ENCODE peak calls at places on chromosomes 1 and 21, in nine cellular contexts. One of them, this sample, is unnamed.

GRCh38 chr1:245671966-245672767 is 517.4 kb downstream of the KIF26B start:
- DNase-seq in adrenal gland: no peak
- DNase-seq in IMR-90: no peak
- DNase-seq in sigmoid colon: no peak
- DNase-seq in tibial nerve: no peak
- DNase-seq in ovary: no peak
- DNase-seq in CD8-positive, alpha-beta T cell: no peak
- DNase-seq in AG04450: no peak
- DNase-seq in stomach: peak
- DNase-seq in this sample: no peak

GRCh38 chr1:157992813-157993178 is 649 bp upstream of the KIRREL1 start:
- DNase-seq in adrenal gland: no peak
- DNase-seq in IMR-90: no peak
- DNase-seq in sigmoid colon: no peak
- DNase-seq in tibial nerve: peak
- DNase-seq in ovary: no peak
- DNase-seq in CD8-positive, alpha-beta T cell: no peak
- DNase-seq in AG04450: no peak
- DNase-seq in stomach: no peak
- DNase-seq in this sample: no peak

GRCh38 chr21:33396966-33397365 is 6.2 kb upstream of the IFNGR2 start:
- DNase-seq in adrenal gland: no peak
- DNase-seq in IMR-90: peak
- DNase-seq in sigmoid colon: no peak
- DNase-seq in tibial nerve: no peak
- DNase-seq in ovary: no peak
- DNase-seq in CD8-positive, alpha-beta T cell: no peak
- DNase-seq in AG04450: no peak
- DNase-seq in stomach: no peak
- DNase-seq in this sample: peak

GRCh38 chr1:39272027-39272790 is 67.7 kb downstream of the MACF1 start:
- DNase-seq in adrenal gland: no peak
- DNase-seq in IMR-90: peak
- DNase-seq in sigmoid colon: no peak
- DNase-seq in tibial nerve: no peak
- DNase-seq in ovary: peak
- DNase-seq in CD8-positive, alpha-beta T cell: no peak
- DNase-seq in AG04450: peak
- DNase-seq in stomach: no peak
- DNase-seq in this sample: no peak

GRCh38 chr1:165288301-165289120 is 68.0 kb downstream of the LMX1A start:
- DNase-seq in adrenal gland: no peak
- DNase-seq in IMR-90: no peak
- DNase-seq in sigmoid colon: no peak
- DNase-seq in tibial nerve: no peak
- DNase-seq in ovary: no peak
- DNase-seq in CD8-positive, alpha-beta T cell: no peak
- DNase-seq in AG04450: no peak
- DNase-seq in stomach: no peak
- DNase-seq in this sample: no peak

GRCh38 chr21:35565204-35565611 is 495.1 kb downstream of the SETD4 start:
- DNase-seq in adrenal gland: peak
- DNase-seq in IMR-90: peak
- DNase-seq in sigmoid colon: no peak
- DNase-seq in tibial nerve: peak
- DNase-seq in ovary: peak
- DNase-seq in CD8-positive, alpha-beta T cell: no peak
- DNase-seq in AG04450: no peak
- DNase-seq in stomach: peak
- DNase-seq in this sample: peak

GRCh38 chr21:38377165-38378093 is 120.6 kb downstream of the KCNJ15 start:
- DNase-seq in adrenal gland: no peak
- DNase-seq in IMR-90: no peak
- DNase-seq in sigmoid colon: no peak
- DNase-seq in tibial nerve: no peak
- DNase-seq in ovary: no peak
- DNase-seq in CD8-positive, alpha-beta T cell: no peak
- DNase-seq in AG04450: no peak
- DNase-seq in stomach: no peak
- DNase-seq in this sample: no peak

GRCh38 chr1:239308701-239309333 is 77.6 kb upstream of the CHRM3 start:
- DNase-seq in adrenal gland: no peak
- DNase-seq in IMR-90: no peak
- DNase-seq in sigmoid colon: no peak
- DNase-seq in tibial nerve: no peak
- DNase-seq in ovary: peak
- DNase-seq in CD8-positive, alpha-beta T cell: no peak
- DNase-seq in AG04450: no peak
- DNase-seq in stomach: peak
- DNase-seq in this sample: no peak

GRCh38 chr1:101496109-101496508 is 259.3 kb downstream of the S1PR1 start:
- DNase-seq in adrenal gland: no peak
- DNase-seq in IMR-90: no peak
- DNase-seq in sigmoid colon: no peak
- DNase-seq in tibial nerve: no peak
- DNase-seq in ovary: no peak
- DNase-seq in CD8-positive, alpha-beta T cell: no peak
- DNase-seq in AG04450: no peak
- DNase-seq in stomach: no peak
- DNase-seq in this sample: no peak

GRCh38 chr1:161082996-161083742 is 6.2 kb downstream of the NECTIN4 start:
- DNase-seq in adrenal gland: peak
- DNase-seq in IMR-90: peak
- DNase-seq in sigmoid colon: peak
- DNase-seq in tibial nerve: peak
- DNase-seq in ovary: no peak
- DNase-seq in CD8-positive, alpha-beta T cell: no peak
- DNase-seq in AG04450: peak
- DNase-seq in stomach: peak
- DNase-seq in this sample: peak

GRCh38 chr1:4711191-4711915 is 56.9 kb downstream of the AJAP1 start:
- DNase-seq in adrenal gland: no peak
- DNase-seq in IMR-90: no peak
- DNase-seq in sigmoid colon: no peak
- DNase-seq in tibial nerve: no peak
- DNase-seq in ovary: no peak
- DNase-seq in CD8-positive, alpha-beta T cell: no peak
- DNase-seq in AG04450: no peak
- DNase-seq in stomach: no peak
- DNase-seq in this sample: no peak

GRCh38 chr1:18769140-18769539 is 90.3 kb downstream of the TAS1R2 start:
- DNase-seq in adrenal gland: no peak
- DNase-seq in IMR-90: no peak
- DNase-seq in sigmoid colon: no peak
- DNase-seq in tibial nerve: no peak
- DNase-seq in ovary: no peak
- DNase-seq in CD8-positive, alpha-beta T cell: no peak
- DNase-seq in AG04450: no peak
- DNase-seq in stomach: no peak
- DNase-seq in this sample: no peak

GRCh38 chr1:36115200-36115669 is 9.8 kb downstream of the COL8A2 start:
- DNase-seq in adrenal gland: no peak
- DNase-seq in IMR-90: peak
- DNase-seq in sigmoid colon: no peak
- DNase-seq in tibial nerve: no peak
- DNase-seq in ovary: no peak
- DNase-seq in CD8-positive, alpha-beta T cell: no peak
- DNase-seq in AG04450: no peak
- DNase-seq in stomach: peak
- DNase-seq in this sample: no peak

GRCh38 chr1:23475641-23476040 is 8.3 kb downstream of the ASAP3 start:
- DNase-seq in adrenal gland: no peak
- DNase-seq in IMR-90: no peak
- DNase-seq in sigmoid colon: no peak
- DNase-seq in tibial nerve: no peak
- DNase-seq in ovary: no peak
- DNase-seq in CD8-positive, alpha-beta T cell: no peak
- DNase-seq in AG04450: no peak
- DNase-seq in stomach: no peak
- DNase-seq in this sample: no peak

GRCh38 chr1:44924835-44925464 is 61.4 kb downstream of the EIF2B3 start:
- DNase-seq in adrenal gland: no peak
- DNase-seq in IMR-90: peak
- DNase-seq in sigmoid colon: no peak
- DNase-seq in tibial nerve: no peak
- DNase-seq in ovary: no peak
- DNase-seq in CD8-positive, alpha-beta T cell: no peak
- DNase-seq in AG04450: peak
- DNase-seq in stomach: no peak
- DNase-seq in this sample: no peak

GRCh38 chr21:45977396-45977795 is 4.2 kb upstream of the COL6A1 start:
- DNase-seq in adrenal gland: no peak
- DNase-seq in IMR-90: no peak
- DNase-seq in sigmoid colon: peak
- DNase-seq in tibial nerve: no peak
- DNase-seq in ovary: peak
- DNase-seq in CD8-positive, alpha-beta T cell: no peak
- DNase-seq in AG04450: no peak
- DNase-seq in stomach: peak
- DNase-seq in this sample: peak

GRCh38 chr21:30268608-30269197 is 14.0 kb downstream of the KRTAP24-1 start:
- DNase-seq in adrenal gland: no peak
- DNase-seq in IMR-90: no peak
- DNase-seq in sigmoid colon: no peak
- DNase-seq in tibial nerve: no peak
- DNase-seq in ovary: no peak
- DNase-seq in CD8-positive, alpha-beta T cell: no peak
- DNase-seq in AG04450: no peak
- DNase-seq in stomach: no peak
- DNase-seq in this sample: no peak

GRCh38 chr1:236451796-236452373 is 57.8 kb downstream of the EDARADD start:
- DNase-seq in adrenal gland: peak
- DNase-seq in IMR-90: no peak
- DNase-seq in sigmoid colon: no peak
- DNase-seq in tibial nerve: no peak
- DNase-seq in ovary: no peak
- DNase-seq in CD8-positive, alpha-beta T cell: peak
- DNase-seq in AG04450: no peak
- DNase-seq in stomach: peak
- DNase-seq in this sample: no peak

GRCh38 chr21:35097525-35097924 is 48.4 kb upstream of the RUNX1 start:
- DNase-seq in adrenal gland: no peak
- DNase-seq in IMR-90: no peak
- DNase-seq in sigmoid colon: no peak
- DNase-seq in tibial nerve: no peak
- DNase-seq in ovary: no peak
- DNase-seq in CD8-positive, alpha-beta T cell: no peak
- DNase-seq in AG04450: no peak
- DNase-seq in stomach: no peak
- DNase-seq in this sample: no peak

GRCh38 chr1:105137543-105138444 is 1388.1 kb downstream of the AMY1C start:
- DNase-seq in adrenal gland: no peak
- DNase-seq in IMR-90: no peak
- DNase-seq in sigmoid colon: no peak
- DNase-seq in tibial nerve: no peak
- DNase-seq in ovary: peak
- DNase-seq in CD8-positive, alpha-beta T cell: no peak
- DNase-seq in AG04450: no peak
- DNase-seq in stomach: no peak
- DNase-seq in this sample: no peak
- TF ChIP-seq CTCF in adrenal gland: no peak
- TF ChIP-seq CTCF in IMR-90: no peak
- TF ChIP-seq CTCF in sigmoid colon: no peak
- TF ChIP-seq CTCF in tibial nerve: no peak
- TF ChIP-seq CTCF in ovary: no peak
- TF ChIP-seq CTCF in CD8-positive, alpha-beta T cell: no peak
- TF ChIP-seq CTCF in AG04450: no peak
- TF ChIP-seq CTCF in stomach: no peak
- TF ChIP-seq CTCF in this sample: no peak

GRCh38 chr1:89025928-89026327 is 3.3 kb upstream of the GBP3 start:
- DNase-seq in adrenal gland: no peak
- DNase-seq in IMR-90: no peak
- DNase-seq in sigmoid colon: no peak
- DNase-seq in tibial nerve: no peak
- DNase-seq in ovary: no peak
- DNase-seq in CD8-positive, alpha-beta T cell: no peak
- DNase-seq in AG04450: no peak
- DNase-seq in stomach: no peak
- DNase-seq in this sample: no peak

GRCh38 chr1:89022167-89022959 is at the start of gene GBP3:
- DNase-seq in adrenal gland: no peak
- DNase-seq in IMR-90: peak
- DNase-seq in sigmoid colon: no peak
- DNase-seq in tibial nerve: no peak
- DNase-seq in ovary: no peak
- DNase-seq in CD8-positive, alpha-beta T cell: no peak
- DNase-seq in AG04450: peak
- DNase-seq in stomach: no peak
- DNase-seq in this sample: no peak

DNA sequence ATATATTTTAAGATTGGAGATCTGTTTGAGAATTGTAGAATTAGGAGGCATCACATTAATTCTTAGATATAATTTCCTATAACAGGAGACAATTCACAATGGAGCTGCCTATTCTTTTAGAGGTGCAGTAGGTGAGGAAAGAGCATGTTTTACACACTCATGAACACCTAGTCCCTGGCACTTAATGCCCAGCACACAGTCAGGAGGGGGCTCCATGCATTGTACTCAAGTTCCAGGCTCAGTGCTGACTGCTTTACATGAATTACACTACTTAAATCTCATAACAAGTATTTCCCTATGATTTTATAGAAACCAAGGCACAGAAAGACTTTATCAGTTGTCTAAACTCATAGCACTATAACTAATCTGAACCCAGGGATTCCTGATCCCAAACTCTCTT is 360 bp upstream of the GBP3 start:
- DNase-seq in adrenal gland: no peak
- DNase-seq in IMR-90: no peak
- DNase-seq in sigmoid colon: no peak
- DNase-seq in tibial nerve: no peak
- DNase-seq in ovary: no peak
- DNase-seq in CD8-positive, alpha-beta T cell: no peak
- DNase-seq in AG04450: no peak
- DNase-seq in stomach: no peak
- DNase-seq in this sample: no peak
- H3K4me3 ChIP-seq in adrenal gland: peak
- H3K4me3 ChIP-seq in IMR-90: peak
- H3K4me3 ChIP-seq in sigmoid colon: peak
- H3K4me3 ChIP-seq in tibial nerve: peak
- H3K4me3 ChIP-seq in ovary: peak
- H3K4me3 ChIP-seq in CD8-positive, alpha-beta T cell: peak
- H3K4me3 ChIP-seq in AG04450: peak
- H3K4me3 ChIP-seq in stomach: peak
- H3K4me3 ChIP-seq in this sample: peak

GRCh38 chr1:209705033-209705589 is 465 bp downstream of the HSD11B1 start:
- DNase-seq in adrenal gland: no peak
- DNase-seq in IMR-90: no peak
- DNase-seq in sigmoid colon: no peak
- DNase-seq in tibial nerve: no peak
- DNase-seq in ovary: no peak
- DNase-seq in CD8-positive, alpha-beta T cell: no peak
- DNase-seq in AG04450: no peak
- DNase-seq in stomach: no peak
- DNase-seq in this sample: no peak
- H3K27ac ChIP-seq in adrenal gland: peak
- H3K27ac ChIP-seq in IMR-90: no peak
- H3K27ac ChIP-seq in sigmoid colon: peak
- H3K27ac ChIP-seq in tibial nerve: peak
- H3K27ac ChIP-seq in ovary: no peak
- H3K27ac ChIP-seq in CD8-positive, alpha-beta T cell: no peak
- H3K27ac ChIP-seq in AG04450: no peak
- H3K27ac ChIP-seq in stomach: no peak
- H3K27ac ChIP-seq in this sample: no peak

GRCh38 chr1:152227310-152227928 is 3.4 kb upstream of the HRNR start:
- DNase-seq in adrenal gland: no peak
- DNase-seq in IMR-90: peak
- DNase-seq in sigmoid colon: no peak
- DNase-seq in tibial nerve: no peak
- DNase-seq in ovary: no peak
- DNase-seq in CD8-positive, alpha-beta T cell: no peak
- DNase-seq in AG04450: no peak
- DNase-seq in stomach: no peak
- DNase-seq in this sample: no peak
- TF ChIP-seq CTCF in adrenal gland: no peak
- TF ChIP-seq CTCF in IMR-90: no peak
- TF ChIP-seq CTCF in sigmoid colon: no peak
- TF ChIP-seq CTCF in tibial nerve: no peak
- TF ChIP-seq CTCF in ovary: no peak
- TF ChIP-seq CTCF in CD8-positive, alpha-beta T cell: no peak
- TF ChIP-seq CTCF in AG04450: no peak
- TF ChIP-seq CTCF in stomach: no peak
- TF ChIP-seq CTCF in this sample: peak